ENCODE peak calls at places on chromosomes 5 and 9, in seven cellular contexts. C is H1, V is GM12878, M is SK-N-SH, B is K562, D is GM12892, T is HepG2. K is an unnamed sample.

GRCh38 chr9:19665146-19665863 is 123.5 kb downstream of the SLC24A2 start:
- DNase-seq in C (no peak), V (peak), M (no peak), B (no peak), D (no peak), T (no peak), K (no peak)

GRCh38 chr9:4922730-4923129 is 62.3 kb upstream of the JAK2 start:
- DNase-seq in C (no peak), V (no peak), M (no peak), B (no peak), D (no peak), T (no peak), K (no peak)

GRCh38 chr5:78518365-78519197 is 130.0 kb downstream of the LHFPL2 start:
- DNase-seq in C (no peak), V (no peak), M (no peak), B (no peak), D (no peak), T (peak), K (no peak)

GRCh38 chr5:35404701-35405100 is 174.4 kb upstream of the PRLR start:
- DNase-seq in C (no peak), V (no peak), M (no peak), B (no peak), D (no peak), T (no peak), K (no peak)

GRCh38 chr5:14297697-14298096 is 154.6 kb downstream of the TRIO start:
- DNase-seq in C (no peak), V (no peak), M (no peak), B (no peak), D (no peak), T (no peak), K (no peak)

GRCh38 chr9:126830827-126831226 is 26.0 kb downstream of the ZBTB43 start:
- DNase-seq in C (no peak), V (no peak), M (no peak), B (no peak), D (no peak), T (no peak), K (no peak)

GRCh38 chr9:135210676-135211523 is 123.4 kb downstream of the OLFM1 start:
- DNase-seq in C (no peak), V (no peak), M (no peak), B (no peak), D (no peak), T (no peak), K (no peak)

GRCh38 chr9:134186471-134187109 is 22.2 kb upstream of the RNU6ATAC start:
- DNase-seq in C (no peak), V (no peak), M (peak), B (peak), D (peak), T (no peak), K (peak)

GRCh38 chr5:98372351-98372750 is 401.1 kb upstream of the RGMB start:
- DNase-seq in C (no peak), V (no peak), M (no peak), B (no peak), D (no peak), T (no peak), K (no peak)

GRCh38 chr5:2920312-2920711 is 168.8 kb upstream of the IRX2 start:
- DNase-seq in C (no peak), V (no peak), M (no peak), B (no peak), D (no peak), T (no peak), K (no peak)
- TF ChIP-seq POLR2AphosphoS5 in C (no peak), V (no peak), M (no peak), B (no peak), D (no peak), T (no peak), K (no peak)

GRCh38 chr5:167936944-167937627 is 354.4 kb upstream of the WWC1 start:
- DNase-seq in C (no peak), V (no peak), M (no peak), B (no peak), D (no peak), T (no peak), K (no peak)

GRCh38 chr5:167940911-167941310 is 350.5 kb upstream of the WWC1 start:
- DNase-seq in C (no peak), V (no peak), M (no peak), B (no peak), D (no peak), T (no peak), K (no peak)

GRCh38 chr5:167937628-167938000 is 353.8 kb upstream of the WWC1 start:
- DNase-seq in C (no peak), V (no peak), M (no peak), B (no peak), D (no peak), T (no peak), K (no peak)

GRCh38 chr5:167943353-167943752 is 348.1 kb upstream of the WWC1 start:
- DNase-seq in C (no peak), V (no peak), M (no peak), B (no peak), D (no peak), T (no peak), K (no peak)

GRCh38 chr5:167939686-167940085 is 351.8 kb upstream of the WWC1 start:
- DNase-seq in C (no peak), V (no peak), M (no peak), B (no peak), D (no peak), T (no peak), K (no peak)
- TF ChIP-seq TAF1 in C (no peak), V (no peak), M (no peak), B (no peak), D (no peak), T (no peak), K (no peak)

GRCh38 chr9:33794560-33794959 is 801 bp upstream of the PRSS3 start:
- DNase-seq in C (no peak), V (no peak), M (no peak), B (no peak), D (no peak), T (no peak), K (no peak)
- TF ChIP-seq POLR2AphosphoS5 in C (no peak), V (no peak), M (no peak), B (no peak), D (no peak), T (no peak), K (no peak)

DNA sequence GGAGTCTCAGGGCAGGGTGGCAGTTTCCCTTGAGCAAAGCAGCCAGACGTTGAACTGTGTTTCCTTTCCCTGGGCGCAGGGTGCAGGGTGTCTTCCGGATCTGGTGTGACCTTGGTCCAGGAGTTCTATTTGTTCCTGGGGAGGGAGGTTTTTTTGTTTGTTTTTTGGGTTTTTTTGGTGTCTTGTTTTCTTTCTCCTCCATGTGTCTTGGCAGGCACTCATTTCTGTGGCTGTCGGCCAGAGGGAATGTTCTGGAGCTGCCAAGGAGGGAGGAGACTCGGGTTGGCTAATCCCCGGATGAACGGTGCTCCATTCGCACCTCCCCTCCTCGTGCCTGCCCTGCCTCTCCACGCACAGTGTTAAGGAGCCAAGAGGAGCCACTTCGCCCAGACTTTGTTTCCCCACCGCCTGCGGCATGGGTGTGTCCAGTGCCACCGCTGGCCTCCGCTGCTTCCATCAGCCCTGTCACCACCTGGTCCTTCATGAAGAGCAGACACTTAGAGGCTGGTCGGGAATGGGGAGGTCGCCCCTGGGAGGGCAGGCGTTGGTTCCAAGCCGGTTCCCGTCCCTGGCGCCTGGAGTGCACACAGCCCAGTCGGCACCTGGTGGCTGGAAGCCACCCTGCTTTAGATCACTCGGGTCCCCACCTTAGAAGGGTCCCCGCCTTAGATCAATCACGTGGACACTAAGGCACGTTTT is 3.5 kb upstream of the PHYHD1 start:
- DNase-seq in C (no peak), V (no peak), M (no peak), B (no peak), D (no peak), T (peak), K (no peak)
- TF ChIP-seq TAF1 in C (no peak), V (no peak), M (no peak), B (no peak), D (no peak), T (no peak), K (no peak)